ENCODE peak calls at places on chromosomes 13 and 19, in nine cellular contexts. N, X, I, H, E, V, Y, J and D are unnamed samples.

GRCh38 chr13:29162638-29163037 is 342.5 kb downstream of the MTUS2 start:
- DNase-seq in Y (no peak), N (no peak), V (no peak), H (no peak), E (no peak), J (no peak), X (no peak), I (no peak), D (no peak)

GRCh38 chr13:94707400-94708021 is 4.8 kb downstream of the SOX21 start:
- DNase-seq in V (no peak), I (peak), Y (no peak), J (no peak), N (peak), H (no peak), X (no peak), E (no peak), D (no peak)

GRCh38 chr19:15456871-15457700 is 7.3 kb downstream of the RASAL3 start:
- DNase-seq in X (no peak), N (no peak), E (no peak), H (no peak), Y (no peak), J (peak), I (peak), V (peak), D (no peak)

GRCh38 chr19:55620951-55621672 is 3.3 kb downstream of the ZNF784 start:
- DNase-seq in N (no peak), E (no peak), I (no peak), V (no peak), J (no peak), X (no peak), H (no peak), Y (peak), D (no peak)

GRCh38 chr13:79405501-79405830 is 589 bp downstream of the RBM26 start:
- DNase-seq in X (no peak), H (no peak), V (no peak), N (no peak), I (no peak), E (no peak), Y (no peak), J (peak), D (no peak)

GRCh38 chr13:27822873-27823311 is 30.6 kb downstream of the GSX1 start:
- DNase-seq in H (no peak), N (no peak), X (no peak), E (no peak), Y (no peak), V (no peak), J (no peak), I (no peak), D (no peak)

GRCh38 chr13:66879971-66880370 is 350.2 kb downstream of the PCDH9 start:
- DNase-seq in H (no peak), V (no peak), X (no peak), N (no peak), J (no peak), I (no peak), Y (no peak), E (no peak), D (no peak)

GRCh38 chr19:57748029-57748428 is 1.4 kb downstream of the ZNF776 start:
- DNase-seq in H (no peak), Y (no peak), X (no peak), N (no peak), E (no peak), I (no peak), V (no peak), J (no peak), D (no peak)

GRCh38 chr13:113616991-113617749 is 32.6 kb downstream of the TFDP1 start:
- DNase-seq in N (no peak), X (no peak), I (peak), H (no peak), V (no peak), J (peak), Y (no peak), E (no peak), D (no peak)

GRCh38 chr19:50909240-50910070 is 1.7 kb downstream of the KLK4 start:
- DNase-seq in Y (no peak), I (peak), H (no peak), N (peak), J (peak), E (no peak), X (no peak), V (peak), D (no peak)

GRCh38 chr19:51137812-51138425 is 4.2 kb upstream of the SIGLEC7 start:
- DNase-seq in N (no peak), V (no peak), X (no peak), H (no peak), Y (no peak), J (no peak), I (peak), E (peak), D (no peak)

GRCh38 chr19:47157455-47158321 is 27.1 kb downstream of the SAE1 start:
- DNase-seq in E (no peak), N (no peak), I (peak), V (peak), J (peak), H (peak), X (peak), Y (peak), D (peak)

GRCh38 chr13:29621401-29621800 is 25.9 kb upstream of the SLC7A1 start:
- DNase-seq in V (no peak), X (no peak), E (no peak), I (no peak), Y (no peak), N (no peak), H (no peak), J (no peak), D (no peak)

GRCh38 chr19:17333611-17334413 is 843 bp downstream of the ANO8 start:
- DNase-seq in I (peak), J (peak), H (no peak), Y (no peak), E (no peak), X (peak), V (peak), N (no peak), D (no peak)

GRCh38 chr13:43127827-43128226 is 104.4 kb downstream of the DNAJC15 start:
- DNase-seq in Y (no peak), E (no peak), N (no peak), J (no peak), H (no peak), I (no peak), V (peak), X (no peak), D (no peak)

GRCh38 chr13:50594276-50594970 is 249.1 kb downstream of the DLEU7 start:
- DNase-seq in Y (no peak), V (peak), N (peak), X (no peak), E (no peak), J (no peak), H (no peak), I (peak), D (no peak)

GRCh38 chr19:13827656-13828055 is 32.4 kb downstream of the ZSWIM4 start:
- DNase-seq in I (peak), H (no peak), V (no peak), N (no peak), E (no peak), J (no peak), Y (no peak), X (no peak), D (no peak)

GRCh38 chr13:36062249-36062648 is 68.9 kb downstream of the DCLK1 start:
- DNase-seq in J (no peak), E (no peak), N (no peak), V (no peak), X (no peak), Y (no peak), H (no peak), I (no peak), D (no peak)

GRCh38 chr19:14974488-14974887 is 5.2 kb downstream of the SLC1A6 start:
- DNase-seq in H (no peak), N (no peak), E (no peak), X (no peak), I (no peak), J (no peak), V (no peak), Y (no peak), D (no peak)

GRCh38 chr13:46101488-46102289 is 3.1 kb downstream of the CPB2 start:
- DNase-seq in E (no peak), V (peak), H (no peak), J (no peak), N (no peak), X (no peak), Y (no peak), I (no peak), D (no peak)

GRCh38 chr19:17394891-17395415 is 957 bp upstream of the CCDC194 start:
- DNase-seq in E (no peak), H (no peak), X (peak), Y (peak), N (peak), V (peak), I (peak), J (peak), D (no peak)

GRCh38 chr13:94328336-94329041 is 151.0 kb downstream of the DCT start:
- DNase-seq in I (peak), N (no peak), X (no peak), J (no peak), E (no peak), V (no peak), H (no peak), Y (no peak), D (no peak)

GRCh38 chr19:48907671-48908070 is 7.6 kb downstream of the NUCB1 start:
- DNase-seq in Y (no peak), H (no peak), E (no peak), I (no peak), N (no peak), X (no peak), J (no peak), V (no peak), D (no peak)

GRCh38 chr13:48448963-48449614 is 36.2 kb upstream of the LPAR6 start:
- DNase-seq in I (no peak), N (no peak), E (no peak), H (no peak), X (no peak), J (no peak), Y (no peak), V (no peak), D (no peak)

GRCh38 chr19:3656073-3656746 is 29.6 kb upstream of the CACTIN start:
- DNase-seq in V (no peak), N (no peak), Y (no peak), J (no peak), X (no peak), H (no peak), I (no peak), E (no peak), D (no peak)

GRCh38 chr13:97627566-97627965 is 193.6 kb downstream of the RAP2A start:
- DNase-seq in V (no peak), X (no peak), E (peak), I (peak), J (peak), N (no peak), Y (peak), H (no peak), D (no peak)

GRCh38 chr13:39321578-39321977 is 281.4 kb downstream of the LHFPL6 start:
- DNase-seq in N (no peak), I (no peak), Y (peak), E (no peak), X (no peak), V (no peak), H (no peak), J (peak), D (no peak)

GRCh38 chr13:43564941-43565340 is 221.8 kb downstream of the ENOX1 start:
- DNase-seq in V (no peak), E (no peak), Y (no peak), X (no peak), I (no peak), J (no peak), N (no peak), H (no peak), D (no peak)

GRCh38 chr13:48580185-48580803 is 47.4 kb upstream of the RCBTB2 start:
- DNase-seq in X (peak), N (peak), E (no peak), H (no peak), I (peak), J (peak), Y (peak), V (peak), D (peak)

GRCh38 chr19:52735734-52736133 is 890 bp upstream of the ZNF611 start:
- DNase-seq in N (no peak), H (no peak), V (no peak), I (peak), Y (peak), J (peak), E (peak), X (no peak), D (no peak)

GRCh38 chr13:36783883-36784282 is 35.1 kb upstream of the RFXAP start:
- DNase-seq in V (no peak), I (no peak), H (no peak), Y (no peak), J (no peak), E (no peak), N (no peak), X (no peak), D (no peak)

GRCh38 chr13:29922896-29923295 is 72.5 kb upstream of the UBL3 start:
- DNase-seq in E (no peak), V (no peak), H (no peak), Y (no peak), J (no peak), I (no peak), N (no peak), X (no peak), D (no peak)

DNA sequence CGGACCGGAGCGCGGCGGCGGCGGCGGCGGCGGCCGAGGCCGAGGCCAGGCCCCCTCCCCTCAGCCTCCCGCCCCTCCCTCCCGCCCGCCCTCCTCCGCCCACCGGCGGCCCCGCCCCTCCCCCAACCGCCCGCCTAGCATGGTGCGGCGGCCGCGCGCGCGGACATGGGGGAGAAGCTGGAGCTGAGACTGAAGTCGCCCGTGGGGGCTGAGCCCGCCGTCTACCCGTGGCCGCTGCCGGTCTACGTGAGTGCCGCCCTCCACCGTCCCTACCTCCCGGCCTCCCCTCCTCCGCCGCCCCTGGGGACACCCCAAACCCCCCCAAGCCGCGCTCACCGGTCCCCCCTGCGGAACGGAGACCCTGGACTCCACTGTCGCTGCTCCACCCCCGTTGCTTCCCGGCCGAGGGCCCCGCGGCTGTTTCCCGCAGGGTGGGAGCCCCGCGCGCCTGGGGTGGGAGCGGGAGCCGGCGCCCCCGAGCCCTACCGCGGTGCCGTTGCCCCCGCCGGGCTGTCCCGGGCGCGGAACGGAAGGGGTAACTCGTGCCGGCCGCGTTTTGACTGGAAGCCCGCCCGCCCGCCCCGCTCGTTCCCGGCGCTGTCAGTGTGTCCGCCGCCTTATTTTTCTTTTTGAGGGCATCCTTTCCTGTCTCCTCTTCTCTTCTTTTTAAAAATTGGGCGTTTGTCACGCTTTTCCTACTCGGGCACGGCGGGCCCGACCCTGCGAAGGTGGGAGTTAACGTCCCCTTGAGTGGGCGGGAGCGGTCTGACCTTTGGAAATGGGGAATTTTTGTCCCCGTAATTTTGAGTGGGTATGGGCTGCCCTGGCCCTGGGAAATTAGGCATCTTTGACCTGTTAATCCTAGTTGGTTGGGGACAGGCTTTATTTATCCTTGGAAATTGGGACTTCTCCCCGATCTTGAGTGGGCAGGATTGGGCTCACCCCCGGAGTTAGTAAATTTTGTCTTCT is 571 bp downstream of the DOT1L start:
- DNase-seq in E (no peak), J (no peak), N (no peak), X (no peak), Y (no peak), V (peak), H (peak), I (no peak), D (no peak)
- H3K4me3 ChIP-seq in E (peak), J (peak), N (peak), X (peak), Y (peak), V (peak), H (peak), I (peak), D (peak)

GRCh38 chr13:32476892-32477291 is 49.0 kb upstream of the N4BP2L1 start:
- DNase-seq in E (no peak), H (no peak), J (no peak), V (no peak), Y (peak), X (no peak), I (no peak), N (no peak), D (no peak)
- H3K27ac ChIP-seq in E (no peak), H (no peak), J (no peak), V (no peak), Y (peak), X (no peak), I (no peak), N (no peak), D (no peak)

GRCh38 chr19:35959040-35959967 is 23.1 kb downstream of the LRFN3 start:
- DNase-seq in E (no peak), J (peak), N (peak), I (peak), Y (no peak), X (peak), V (no peak), H (no peak), D (no peak)
- TF ChIP-seq CTCF in E (no peak), J (no peak), N (peak), I (peak), Y (no peak), X (peak), V (no peak), H (peak), D (no peak)

GRCh38 chr19:590396-590745 is 690 bp downstream of the HCN2 start:
- DNase-seq in J (no peak), H (no peak), Y (no peak), V (no peak), X (peak), I (peak), N (peak), E (no peak), D (no peak)
- H3K4me3 ChIP-seq in J (no peak), H (peak), Y (no peak), V (no peak), X (no peak), I (no peak), N (peak), E (peak), D (peak)

GRCh38 chr13:108155185-108156106 is 59.9 kb downstream of the LIG4 start:
- DNase-seq in Y (no peak), J (peak), V (peak), N (peak), H (no peak), E (no peak), I (peak), X (peak), D (no peak)
- H3K27ac ChIP-seq in Y (no peak), J (peak), V (no peak), N (no peak), H (no peak), E (no peak), I (no peak), X (no peak), D (no peak)

GRCh38 chr13:47220453-47221150 is 323.7 kb upstream of the HTR2A start:
- DNase-seq in I (no peak), Y (no peak), N (no peak), V (no peak), X (no peak), J (no peak), E (no peak), H (no peak), D (no peak)
- TF ChIP-seq CTCF in I (peak), Y (no peak), N (no peak), V (peak), X (no peak), J (no peak), E (no peak), H (no peak), D (no peak)

GRCh38 chr13:87810391-87810801 is 139.2 kb downstream of the SLITRK5 start:
- DNase-seq in E (no peak), N (no peak), V (peak), I (peak), H (no peak), Y (no peak), J (no peak), X (no peak), D (no peak)
- H3K4me3 ChIP-seq in E (no peak), N (no peak), V (no peak), I (no peak), H (no peak), Y (no peak), J (no peak), X (no peak), D (no peak)

DNA sequence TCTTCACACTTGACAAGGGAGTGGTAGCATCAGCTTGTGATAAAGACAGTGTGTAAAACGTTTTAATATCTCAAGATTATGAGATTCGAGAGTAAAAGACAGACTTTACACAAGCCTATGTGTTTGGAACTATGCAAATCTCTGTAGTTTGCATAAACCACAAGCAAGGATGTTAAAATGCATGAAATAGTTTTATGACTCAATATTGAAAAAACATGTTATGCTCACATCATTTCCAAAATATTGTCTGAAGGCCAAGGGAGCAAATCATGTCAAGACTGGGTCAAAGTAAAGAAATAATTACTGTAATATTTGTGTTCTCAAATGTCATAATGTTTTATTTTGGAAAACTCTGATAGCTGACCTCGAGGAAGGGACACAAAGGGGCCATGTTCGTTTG is 316.8 kb upstream of the KLF12 start:
- DNase-seq in X (no peak), N (no peak), E (no peak), J (no peak), Y (no peak), H (no peak), V (no peak), I (no peak), D (no peak)
- H3K27ac ChIP-seq in X (no peak), N (no peak), E (no peak), J (no peak), Y (no peak), H (peak), V (no peak), I (no peak), D (no peak)